ENCODE peak calls at places on chromosomes 2 and 18, in six cellular contexts. U, Y, O, T, E and H are unnamed samples.

GRCh38 chr2:10787176-10787968 is 25.2 kb downstream of the PDIA6 start:
- DNase-seq in O (no peak), E (no peak), U (no peak), T (no peak), Y (no peak), H (no peak)

GRCh38 chr2:24412812-24413211 is 52.5 kb upstream of the ITSN2 start:
- DNase-seq in E (no peak), Y (no peak), T (no peak), U (no peak), O (no peak), H (no peak)

GRCh38 chr18:75249672-75250470 is 39.3 kb downstream of the TSHZ1 start:
- DNase-seq in Y (no peak), U (no peak), T (no peak), E (peak; percentile 27), O (no peak), H (no peak)

GRCh38 chr2:237841051-237841450 is 18.4 kb upstream of the RAMP1 start:
- DNase-seq in U (no peak), E (no peak), T (no peak), O (no peak), Y (no peak), H (no peak)

GRCh38 chr2:88831792-88832248 is 140.3 kb downstream of the RPIA start:
- DNase-seq in Y (no peak), O (no peak), T (no peak), E (no peak), U (peak; percentile 40), H (peak; percentile 32)

GRCh38 chr18:21100141-21100540 is 11.5 kb downstream of the ROCK1 start:
- DNase-seq in Y (no peak), T (no peak), O (no peak), E (no peak), U (no peak), H (no peak)

GRCh38 chr2:193141-193552 is 70.7 kb downstream of the SH3YL1 start:
- DNase-seq in Y (peak; percentile 6), E (no peak), T (no peak), U (no peak), O (no peak), H (no peak)

GRCh38 chr2:28896906-28897305 is 2.4 kb downstream of the WDR43 start:
- DNase-seq in O (no peak), T (peak; percentile 67), U (peak; percentile 11), E (no peak), Y (peak; percentile 70), H (peak; percentile 18)

GRCh38 chr18:58682429-58683069 is 11.3 kb downstream of the MALT1 start:
- DNase-seq in E (no peak), T (peak; percentile 71), U (peak; percentile 88), O (peak; percentile 73), Y (peak; percentile 64), H (peak; percentile 67)

GRCh38 chr18:21826196-21826595 is 85.6 kb downstream of the MIB1 start:
- DNase-seq in O (no peak), U (no peak), E (no peak), Y (peak; percentile 78), T (no peak), H (no peak)

GRCh38 chr18:35174093-35174731 is 66.6 kb upstream of the ZNF397 start:
- DNase-seq in U (no peak), O (no peak), T (no peak), E (no peak), Y (no peak), H (no peak)

GRCh38 chr2:125516496-125517109 is 1139.4 kb upstream of the GYPC start:
- DNase-seq in Y (no peak), T (peak; percentile 33), E (no peak), U (peak; percentile 18), O (peak; percentile 37), H (peak; percentile 7)

GRCh38 chr2:210226186-210226585 is 939 bp upstream of the ACADL start:
- DNase-seq in T (no peak), U (no peak), E (no peak), O (no peak), Y (no peak), H (no peak)

GRCh38 chr2:152415811-152416210 is 80.8 kb downstream of the FMNL2 start:
- DNase-seq in E (no peak), Y (no peak), U (no peak), O (no peak), T (no peak), H (no peak)

GRCh38 chr2:99430614-99431258 is 59.1 kb downstream of the REV1 start:
- DNase-seq in Y (no peak), U (no peak), T (no peak), E (no peak), O (no peak), H (no peak)
- H3K36me3 ChIP-seq in Y (peaks cover 25% of the 10 kb centered on the region), U (peaks cover 12% of the 10 kb centered on the region), T (peaks cover 31% of the 10 kb centered on the region), E (no peaks in the 10 kb centered on the region), O (no peaks in the 10 kb centered on the region), H (peaks cover 15% of the 10 kb centered on the region)

GRCh38 chr2:228678110-228678509 is 496.6 kb upstream of the SPHKAP start:
- DNase-seq in O (no peak), E (no peak), T (no peak), Y (no peak), U (no peak), H (no peak)

GRCh38 chr2:228681979-228682378 is 500.5 kb upstream of the SPHKAP start:
- DNase-seq in T (no peak), O (no peak), E (no peak), Y (no peak), U (no peak), H (no peak)

GRCh38 chr2:228675715-228676114 is 494.2 kb upstream of the SPHKAP start:
- DNase-seq in Y (no peak), U (no peak), T (no peak), O (no peak), E (no peak), H (no peak)

DNA sequence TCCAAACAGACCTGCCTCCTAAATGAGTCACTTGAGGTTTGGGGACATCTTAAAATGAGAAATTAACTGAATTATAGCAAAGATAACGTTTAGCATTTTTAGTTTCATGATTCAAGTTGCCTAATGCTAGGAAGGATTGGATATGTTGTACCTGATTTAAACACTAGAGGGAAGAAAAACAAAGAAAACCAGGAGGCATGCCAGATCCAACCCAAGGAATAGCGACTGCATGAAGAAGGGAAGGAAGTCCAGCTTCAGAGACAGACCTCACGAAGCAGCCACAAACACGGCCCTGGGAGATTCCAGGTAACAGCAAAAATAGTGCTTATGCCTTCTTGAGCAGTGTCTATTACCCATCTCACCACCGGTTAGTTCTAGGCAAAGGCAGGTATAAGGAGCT is 499.9 kb upstream of the SPHKAP start:
- DNase-seq in T (no peak), U (peak; percentile 71), O (peak; percentile 62), E (peak; percentile 41), Y (peak; percentile 42), H (peak; percentile 49)
- TF ChIP-seq CTCF in T (peak; percentile 65), U (peak; percentile 56), O (peak; percentile 58), E (peak; percentile 32), Y (peak; percentile 60), H (peak; percentile 47)

GRCh38 chr2:165078913-165079312 is 123.6 kb upstream of the SLC38A11 start:
- DNase-seq in E (no peak), Y (no peak), T (no peak), U (no peak), O (no peak), H (no peak)
- H3K27ac ChIP-seq in E (no peak overlapping the region), Y (no peak overlapping the region), T (no peak overlapping the region), U (no peak overlapping the region), O (no peak overlapping the region), H (no peak overlapping the region)

DNA sequence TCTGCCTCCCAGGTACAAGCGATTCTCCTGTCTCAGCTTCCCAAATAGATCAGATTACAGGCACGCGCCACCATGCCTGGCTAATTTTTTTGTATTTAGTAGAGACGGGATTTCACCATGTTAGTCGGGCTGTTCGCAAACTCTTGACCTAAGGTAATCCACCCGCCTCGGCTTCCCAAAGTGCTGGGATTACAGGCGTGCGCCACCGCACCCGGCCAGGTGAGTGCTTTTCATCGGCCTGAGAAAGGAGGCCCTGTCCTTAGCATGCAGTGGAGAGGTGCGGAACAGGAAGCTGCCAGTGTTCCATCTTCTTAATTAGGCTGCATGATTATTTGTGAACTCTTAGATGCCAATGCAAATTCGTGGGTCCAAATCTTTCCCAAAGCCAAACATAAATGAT is 125.7 kb upstream of the THSD7B start:
- DNase-seq in U (no peak), T (no peak), E (no peak), Y (no peak), O (no peak), H (no peak)
- H3K36me3 ChIP-seq in U (no peaks in the 10 kb centered on the region), T (no peaks in the 10 kb centered on the region), E (no peaks in the 10 kb centered on the region), Y (no peaks in the 10 kb centered on the region), O (no peaks in the 10 kb centered on the region), H (no peaks in the 10 kb centered on the region)